ENCODE peak calls at places on chromosomes 11 and 22, in six cellular contexts. C is heart right ventricle, S is fibroblast of lung, F is IMR-90, Q is adrenal gland, W is left ventricle myocardium inferior. R is an unnamed sample. For H3K4me1, the result is how much of the 10 kb centered on the place peaks cover.

GRCh38 chr11:72721689-72722049 is 30.5 kb downstream of the ARAP1 start:
- DNase-seq in C (no peak), S (peak), F (no peak), Q (no peak), W (peak), R (peak)

GRCh38 chr11:1404461-1405185 is 14.9 kb downstream of the BRSK2 start:
- DNase-seq in C (no peak), S (no peak), F (no peak), Q (no peak), W (no peak), R (no peak)

GRCh38 chr11:62980133-62980760 is 4.5 kb downstream of the SLC22A6 start:
- DNase-seq in C (no peak), S (peak), F (peak), Q (no peak), W (no peak), R (no peak)

GRCh38 chr11:3854977-3855807 is at the start of gene STIM1:
- DNase-seq in C (peak), S (peak), F (peak), Q (peak), W (peak), R (peak)

GRCh38 chr11:62260261-62260953 is 9.6 kb upstream of the SCGB2A2 start:
- DNase-seq in C (no peak), S (no peak), F (no peak), Q (no peak), W (no peak), R (no peak)

GRCh38 chr11:63729326-63729725 is 39.2 kb downstream of the ZFTA start:
- DNase-seq in C (no peak), S (no peak), F (no peak), Q (no peak), W (no peak), R (no peak)

GRCh38 chr11:1072821-1073231 is 1.8 kb upstream of the MUC2 start:
- DNase-seq in C (no peak), S (no peak), F (no peak), Q (no peak), W (no peak), R (no peak)

GRCh38 chr11:2794947-2795346 is 90.6 kb downstream of the CDKN1C start:
- DNase-seq in C (peak), S (no peak), F (no peak), Q (peak), W (no peak), R (peak)

GRCh38 chr11:128196235-128196634 is 391.1 kb downstream of the ETS1 start:
- DNase-seq in C (no peak), S (peak), F (no peak), Q (no peak), W (no peak), R (no peak)

GRCh38 chr11:65298131-65298535 is 16.5 kb upstream of the CDC42EP2 start:
- DNase-seq in C (peak), S (peak), F (peak), Q (peak), W (peak), R (peak)

GRCh38 chr22:36453855-36454378 is 27.5 kb downstream of the TXN2 start:
- DNase-seq in C (no peak), S (no peak), F (no peak), Q (no peak), W (no peak), R (no peak)

DNA sequence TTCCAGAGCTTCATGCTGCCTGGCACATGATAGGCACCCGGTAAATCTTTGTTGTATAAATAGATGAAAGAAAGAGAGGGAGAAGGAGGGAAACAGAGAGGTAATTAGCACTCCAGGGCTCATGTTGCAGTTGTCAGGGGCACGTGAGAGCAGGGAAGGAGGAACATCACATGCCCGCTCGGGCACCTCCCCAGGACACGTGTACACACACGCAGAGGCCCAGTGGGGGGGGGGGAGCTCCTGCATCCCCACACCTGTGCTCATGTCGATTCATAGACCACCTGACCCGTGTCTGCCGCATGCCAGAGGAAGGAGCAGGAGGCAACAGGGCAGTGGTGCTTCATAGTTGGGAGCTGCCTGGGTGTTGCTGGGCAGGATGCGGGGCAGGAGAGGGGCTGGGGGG is 37.1 kb upstream of the NNMT start:
- DNase-seq in C (no peak), S (no peak), F (no peak), Q (no peak), W (peak), R (no peak)
- H3K4me1 ChIP-seq in C (half or more), S (under half), F (under half), Q (under half), W (half or more), R (under half)

DNA sequence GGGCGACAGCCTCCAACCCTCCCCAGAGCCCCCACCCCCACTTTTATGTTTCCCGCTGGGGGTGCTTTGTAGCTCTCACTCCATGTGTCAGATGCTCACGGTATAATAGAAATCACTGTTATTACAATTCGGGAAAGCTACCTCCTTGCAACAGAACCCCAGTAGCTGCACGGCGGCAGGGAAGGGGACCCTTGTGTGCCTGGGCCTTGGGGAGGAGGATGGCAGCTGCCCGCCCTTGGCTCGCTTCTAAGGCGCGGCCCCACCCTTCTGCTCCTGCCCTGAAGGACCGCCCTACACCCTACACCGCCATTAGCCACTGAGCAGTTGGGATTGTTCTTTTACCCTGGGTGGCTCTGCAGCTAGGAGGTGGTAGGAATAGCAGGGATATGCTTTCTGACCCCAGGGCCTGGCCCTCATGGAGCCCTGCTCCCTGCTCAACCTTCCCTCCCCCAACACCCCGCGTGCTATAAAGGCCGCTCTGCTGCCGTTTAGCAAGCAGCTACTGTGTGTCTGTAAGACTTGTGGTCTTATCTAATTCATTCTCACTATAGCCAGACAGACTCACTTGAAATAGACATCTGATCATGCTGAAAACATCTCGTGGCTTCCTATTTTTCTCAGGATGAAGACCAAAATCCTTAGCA is 219.7 kb downstream of the CEP164 start:
- DNase-seq in C (no peak), S (no peak), F (no peak), Q (no peak), W (no peak), R (no peak)
- TF ChIP-seq CTCF in C (no peak), S (no peak), F (no peak), Q (no peak), W (no peak), R (no peak)

DNA sequence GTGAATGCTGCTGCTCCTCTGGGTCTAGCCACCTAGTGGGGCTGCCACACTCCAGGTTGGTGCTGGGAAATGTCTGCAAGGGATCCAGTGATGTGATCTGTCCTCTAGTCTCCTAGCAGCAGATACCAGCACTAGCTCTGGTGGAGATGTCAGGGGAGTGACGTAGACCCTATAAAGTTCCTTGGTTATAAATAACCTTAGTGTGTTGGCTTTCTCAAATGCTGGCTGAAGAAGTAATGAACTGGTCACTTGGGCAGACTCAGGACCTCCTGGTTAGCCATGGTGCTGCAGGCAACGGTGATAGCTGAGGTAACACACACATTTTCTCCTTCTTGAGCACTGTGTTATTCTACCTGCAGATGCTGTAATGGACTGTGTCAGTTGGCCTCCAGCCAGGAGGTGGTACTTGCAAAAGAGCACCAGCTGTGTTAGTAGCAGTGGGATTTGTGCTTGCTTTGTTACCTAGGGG is 35.5 kb downstream of the BBOX1 start:
- DNase-seq in C (no peak), S (no peak), F (no peak), Q (no peak), W (no peak), R (no peak)
- H3K4me1 ChIP-seq in C (under half), S (under half), F (under half), Q (under half), W (under half), R (under half)

DNA sequence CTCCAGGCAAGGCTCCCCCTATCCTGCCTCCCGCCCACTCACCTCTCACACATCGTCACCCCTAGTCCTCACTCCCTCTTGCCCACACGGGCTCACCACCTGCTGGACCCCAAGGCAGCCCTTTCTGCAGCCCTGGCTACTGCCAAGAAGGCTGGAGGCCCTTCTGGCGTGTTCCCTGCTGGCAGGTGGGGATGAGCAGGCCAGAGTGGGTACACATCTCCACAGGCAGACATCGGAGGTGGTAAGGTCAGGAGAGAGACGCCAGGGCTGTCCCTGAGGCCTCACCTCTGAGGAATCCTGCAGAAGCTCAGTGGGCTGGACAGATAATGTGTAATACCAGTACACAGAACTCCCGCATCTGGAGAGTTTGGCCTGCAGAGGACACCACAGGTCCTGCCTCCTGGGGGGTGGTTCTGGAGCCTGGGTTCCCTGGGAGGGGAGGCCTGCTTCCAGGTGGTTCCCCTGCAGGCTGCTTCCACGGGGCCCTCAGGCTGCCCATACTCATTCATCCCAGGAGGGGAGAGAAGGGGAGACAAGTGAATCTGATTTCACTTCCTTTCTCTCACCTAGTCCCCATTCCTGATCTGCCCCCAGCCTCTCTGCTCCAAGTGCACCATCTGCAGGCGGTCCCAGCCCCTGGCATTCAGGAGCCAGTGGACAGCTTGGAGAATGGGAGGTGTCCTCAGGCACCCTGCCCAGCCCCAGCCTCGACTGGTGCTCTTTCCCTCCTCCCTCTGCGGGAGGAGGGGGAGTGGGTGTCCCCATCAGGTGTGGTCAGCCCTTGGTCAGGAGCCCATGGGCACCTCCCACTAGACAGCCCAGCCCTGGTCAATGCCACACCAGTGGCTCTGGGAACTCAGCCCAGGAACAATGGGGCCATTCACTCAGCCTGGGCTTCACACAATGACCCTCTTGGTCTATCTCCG is 6.1 kb upstream of the CHST1 start:
- DNase-seq in C (no peak), S (no peak), F (no peak), Q (no peak), W (no peak), R (no peak)
- TF ChIP-seq CTCF in C (no peak), S (no peak), F (no peak), Q (no peak), W (peak), R (no peak)

GRCh38 chr11:73995731-73996130 is 13.1 kb upstream of the UCP2 start:
- DNase-seq in C (no peak), S (no peak), F (no peak), Q (no peak), W (no peak), R (no peak)

GRCh38 chr11:73991471-73992006 is 8.9 kb upstream of the UCP2 start:
- DNase-seq in C (no peak), S (no peak), F (no peak), Q (no peak), W (no peak), R (no peak)

GRCh38 chr11:73996161-73996747 is 12.6 kb downstream of the UCP3 start:
- DNase-seq in C (no peak), S (no peak), F (no peak), Q (no peak), W (no peak), R (no peak)

GRCh38 chr11:73997120-73997772 is 11.6 kb downstream of the UCP3 start:
- DNase-seq in C (no peak), S (no peak), F (no peak), Q (no peak), W (no peak), R (no peak)

GRCh38 chr11:73995247-73995646 is 12.6 kb upstream of the UCP2 start:
- DNase-seq in C (no peak), S (no peak), F (peak), Q (no peak), W (no peak), R (no peak)
- H3K4me1 ChIP-seq in C (under half), S (under half), F (under half), Q (under half), W (under half), R (under half)

DNA sequence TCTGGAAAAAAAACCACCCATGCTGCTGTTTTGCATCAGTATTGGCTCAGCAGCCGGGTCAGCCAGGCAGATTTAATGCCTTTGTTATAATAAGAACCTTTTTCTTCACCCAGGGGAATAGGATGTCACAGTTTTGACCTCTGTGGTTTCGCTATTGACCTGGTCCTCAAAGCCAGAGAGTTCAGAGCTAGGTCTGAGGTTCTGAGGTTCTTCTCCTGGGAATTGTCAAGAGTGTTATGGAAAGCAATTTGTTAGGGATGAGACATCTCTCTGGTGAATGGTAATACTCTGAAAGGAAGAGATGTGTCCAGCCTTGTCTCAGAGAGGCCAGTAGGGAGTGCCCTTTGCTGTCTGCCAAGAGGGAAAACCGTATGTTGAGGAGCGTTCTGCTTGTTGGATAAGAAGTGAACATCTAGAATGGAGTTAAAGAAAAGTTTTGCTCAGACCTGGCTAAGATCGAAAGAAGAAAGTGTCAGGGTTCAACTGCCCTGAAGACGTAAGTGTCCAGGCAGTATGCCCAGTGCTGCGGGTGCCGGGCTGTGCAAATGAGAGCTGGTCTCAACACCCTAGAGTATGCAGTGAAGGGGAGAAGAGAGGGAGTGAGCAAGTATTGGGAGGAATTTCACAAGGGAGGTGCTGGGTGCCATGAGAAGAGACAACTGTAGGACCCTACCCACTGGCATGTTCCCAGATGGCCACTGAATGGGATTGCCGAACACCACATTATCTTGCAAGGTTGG is 150.9 kb upstream of the TTC12 start:
- DNase-seq in C (no peak), S (peak), F (no peak), Q (no peak), W (no peak), R (no peak)
- TF ChIP-seq CTCF in C (peak), S (no peak), F (no peak), Q (no peak), W (peak), R (no peak)

GRCh38 chr11:67239795-67240574 is 26.3 kb upstream of the GRK2 start:
- DNase-seq in C (peak), S (peak), F (peak), Q (peak), W (peak), R (peak)
- H3K4me1 ChIP-seq in C (under half), S (under half), F (under half), Q (under half), W (half or more), R (half or more)

R was measured in heart left ventricle.